ENCODE peak calls at places on chromosomes 3 and 15, in nine cellular contexts. O is AG09309, X is AG04450, T is cardiac fibroblast, C is glutamatergic neuron, L is body of pancreas, F is upper lobe of right lung, H is IMR-90, B is breast epithelium. G is an unnamed sample.

GRCh38 chr3:113234688-113235260 is 23.4 kb downstream of the BOC start:
- DNase-seq in O (no peak), X (no peak), T (peak), C (no peak), L (no peak), F (no peak), H (peak), B (no peak), G (no peak)

GRCh38 chr3:152126260-152126659 is 142.5 kb upstream of the MBNL1 start:
- DNase-seq in O (no peak), X (no peak), T (peak), C (no peak), L (no peak), F (no peak), H (peak), B (no peak), G (no peak)

GRCh38 chr3:112338021-112338726 is 5.2 kb downstream of the CD200 start:
- DNase-seq in O (no peak), X (no peak), T (peak), C (no peak), L (no peak), F (no peak), H (no peak), B (no peak), G (no peak)

GRCh38 chr15:70299931-70300858 is 202.5 kb upstream of the TLE3 start:
- DNase-seq in O (no peak), X (no peak), T (no peak), C (no peak), L (no peak), F (peak), H (no peak), B (no peak), G (no peak)

GRCh38 chr3:102471001-102471400 is 36.2 kb downstream of the ZPLD1 start:
- DNase-seq in O (no peak), X (no peak), T (no peak), C (peak), L (no peak), F (no peak), H (no peak), B (no peak), G (no peak)

GRCh38 chr3:71276531-71276930 is 307.0 kb downstream of the FOXP1 start:
- DNase-seq in O (no peak), X (no peak), T (no peak), C (no peak), L (no peak), F (no peak), H (no peak), B (no peak), G (no peak)

GRCh38 chr15:57720861-57721260 is 14.3 kb downstream of the POLR2M start:
- DNase-seq in O (no peak), X (no peak), T (peak), C (no peak), L (no peak), F (no peak), H (peak), B (no peak), G (no peak)

GRCh38 chr3:113193298-113193697 is 18.1 kb upstream of the BOC start:
- DNase-seq in O (no peak), X (no peak), T (no peak), C (no peak), L (no peak), F (no peak), H (no peak), B (no peak), G (no peak)

GRCh38 chr15:62857411-62857853 is 185.1 kb upstream of the TPM1 start:
- DNase-seq in O (no peak), X (no peak), T (no peak), C (no peak), L (no peak), F (no peak), H (no peak), B (no peak), G (no peak)

GRCh38 chr15:29034593-29035364 is 149.0 kb downstream of the APBA2 start:
- DNase-seq in O (no peak), X (no peak), T (no peak), C (no peak), L (no peak), F (no peak), H (no peak), B (no peak), G (no peak)

GRCh38 chr15:60798821-60799220 is 319.9 kb upstream of the ICE2 start:
- DNase-seq in O (peak), X (peak), T (peak), C (no peak), L (peak), F (no peak), H (peak), B (no peak), G (no peak)

GRCh38 chr15:96342143-96342466 is 11.6 kb downstream of the NR2F2 start:
- DNase-seq in O (no peak), X (no peak), T (no peak), C (no peak), L (peak), F (no peak), H (no peak), B (no peak), G (no peak)

GRCh38 chr3:64003589-64003988 is 19.7 kb downstream of the PSMD6 start:
- DNase-seq in O (no peak), X (no peak), T (no peak), C (no peak), L (no peak), F (no peak), H (no peak), B (no peak), G (no peak)

GRCh38 chr15:27183182-27183581 is 212.2 kb downstream of the GABRG3 start:
- DNase-seq in O (no peak), X (no peak), T (no peak), C (no peak), L (no peak), F (no peak), H (no peak), B (no peak), G (no peak)

GRCh38 chr3:168803536-168803935 is 707.8 kb upstream of the GOLIM4 start:
- DNase-seq in O (no peak), X (no peak), T (peak), C (no peak), L (no peak), F (no peak), H (peak), B (no peak), G (no peak)

DNA sequence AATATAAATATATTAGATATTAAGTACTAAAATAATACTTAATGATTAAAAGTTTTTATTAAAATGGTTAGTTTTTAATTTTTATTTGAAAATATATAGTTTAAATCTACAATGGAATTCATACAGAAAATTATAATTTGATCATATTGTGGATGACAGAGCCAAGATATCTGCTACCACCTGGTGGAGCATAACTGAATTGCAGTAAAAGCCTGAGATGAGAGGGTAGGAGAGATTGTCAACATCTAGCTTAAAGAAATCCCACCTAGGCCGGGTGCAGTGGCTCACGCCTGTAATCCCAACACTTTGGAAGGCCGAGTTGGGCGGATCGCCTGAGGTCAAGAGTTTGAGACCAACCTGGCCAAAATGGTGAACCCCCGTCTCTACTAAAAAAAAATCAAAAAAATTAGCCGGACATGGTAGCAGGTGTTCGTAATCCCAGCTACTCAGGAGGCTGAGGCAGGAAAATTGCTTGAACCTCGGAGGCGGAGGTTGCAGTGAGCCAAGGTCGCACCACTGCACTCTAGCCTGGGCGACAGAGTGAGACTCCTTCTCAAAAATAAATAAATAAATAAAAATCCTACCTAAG is 25.1 kb upstream of the CSTA start:
- DNase-seq in O (no peak), X (no peak), T (peak), C (no peak), L (peak), F (no peak), H (peak), B (no peak), G (peak)
- TF ChIP-seq CTCF in O (peak), X (peak), T (peak), C (peak), L (peak), F (peak), H (peak), B (no peak), G (peak)

GRCh38 chr3:150068440-150069157 is 97.9 kb upstream of the PFN2 start:
- DNase-seq in O (no peak), X (no peak), T (no peak), C (no peak), L (no peak), F (no peak), H (no peak), B (no peak), G (no peak)
- TF ChIP-seq CTCF in O (no peak), X (no peak), T (no peak), C (no peak), L (no peak), F (no peak), H (no peak), B (no peak), G (no peak)

GRCh38 chr3:100090669-100091005 is 23.7 kb downstream of the FILIP1L start:
- DNase-seq in O (no peak), X (no peak), T (no peak), C (no peak), L (no peak), F (no peak), H (no peak), B (no peak), G (no peak)
- TF ChIP-seq CTCF in O (no peak), X (no peak), T (no peak), C (no peak), L (peak), F (no peak), H (no peak), B (no peak), G (no peak)

GRCh38 chr15:65286704-65287514 is at the start of gene PARP16:
- DNase-seq in O (no peak), X (peak), T (peak), C (peak), L (peak), F (peak), H (peak), B (peak), G (peak)
- TF ChIP-seq CTCF in O (peak), X (peak), T (no peak), C (no peak), L (peak), F (peak), H (peak), B (no peak), G (peak)

GRCh38 chr3:48765376-48765775 is 48.4 kb upstream of the IP6K2 start:
- DNase-seq in O (no peak), X (no peak), T (peak), C (no peak), L (peak), F (no peak), H (no peak), B (no peak), G (no peak)
- TF ChIP-seq CTCF in O (peak), X (peak), T (no peak), C (no peak), L (no peak), F (no peak), H (peak), B (no peak), G (peak)

GRCh38 chr3:100603449-100603848 is 6.0 kb upstream of the ADGRG7 start:
- DNase-seq in O (no peak), X (no peak), T (peak), C (no peak), L (peak), F (no peak), H (peak), B (no peak), G (no peak)

GRCh38 chr3:100606894-100607512 is 2.4 kb upstream of the ADGRG7 start:
- DNase-seq in O (no peak), X (no peak), T (no peak), C (no peak), L (no peak), F (no peak), H (no peak), B (no peak), G (no peak)

GRCh38 chr3:100602506-100603444 is 6.6 kb upstream of the ADGRG7 start:
- DNase-seq in O (no peak), X (no peak), T (peak), C (no peak), L (no peak), F (no peak), H (peak), B (no peak), G (no peak)

GRCh38 chr3:100609305-100609704 is at the start of gene ADGRG7:
- DNase-seq in O (no peak), X (no peak), T (no peak), C (no peak), L (no peak), F (no peak), H (no peak), B (no peak), G (no peak)

GRCh38 chr3:100605358-100605757 is 4.0 kb upstream of the ADGRG7 start:
- DNase-seq in O (no peak), X (no peak), T (no peak), C (no peak), L (no peak), F (no peak), H (no peak), B (no peak), G (no peak)
- TF ChIP-seq CTCF in O (no peak), X (no peak), T (no peak), C (no peak), L (no peak), F (no peak), H (no peak), B (no peak), G (no peak)

GRCh38 chr3:15148614-15149013 is 49.7 kb upstream of the RBSN start:
- DNase-seq in O (no peak), X (no peak), T (no peak), C (peak), L (peak), F (no peak), H (no peak), B (no peak), G (no peak)
- TF ChIP-seq CTCF in O (no peak), X (peak), T (no peak), C (no peak), L (no peak), F (no peak), H (no peak), B (no peak), G (no peak)

GRCh38 chr15:34038404-34039179 is 412 bp downstream of the AVEN start:
- DNase-seq in O (no peak), X (no peak), T (peak), C (peak), L (peak), F (peak), H (peak), B (no peak), G (peak)
- TF ChIP-seq CTCF in O (no peak), X (no peak), T (no peak), C (no peak), L (no peak), F (no peak), H (no peak), B (no peak), G (no peak)

GRCh38 chr3:51391566-51392300 is 648 bp downstream of the RBM15B start:
- DNase-seq in O (no peak), X (no peak), T (peak), C (peak), L (peak), F (peak), H (peak), B (no peak), G (no peak)

GRCh38 chr3:51389423-51390183 is 1.5 kb upstream of the RBM15B start:
- DNase-seq in O (no peak), X (no peak), T (peak), C (peak), L (peak), F (peak), H (peak), B (no peak), G (peak)

GRCh38 chr3:51390186-51390585 is 899 bp upstream of the RBM15B start:
- DNase-seq in O (no peak), X (no peak), T (no peak), C (no peak), L (no peak), F (no peak), H (no peak), B (no peak), G (no peak)

GRCh38 chr3:51391075-51391565 is at the start of gene RBM15B:
- DNase-seq in O (peak), X (peak), T (peak), C (peak), L (peak), F (peak), H (peak), B (peak), G (peak)

DNA sequence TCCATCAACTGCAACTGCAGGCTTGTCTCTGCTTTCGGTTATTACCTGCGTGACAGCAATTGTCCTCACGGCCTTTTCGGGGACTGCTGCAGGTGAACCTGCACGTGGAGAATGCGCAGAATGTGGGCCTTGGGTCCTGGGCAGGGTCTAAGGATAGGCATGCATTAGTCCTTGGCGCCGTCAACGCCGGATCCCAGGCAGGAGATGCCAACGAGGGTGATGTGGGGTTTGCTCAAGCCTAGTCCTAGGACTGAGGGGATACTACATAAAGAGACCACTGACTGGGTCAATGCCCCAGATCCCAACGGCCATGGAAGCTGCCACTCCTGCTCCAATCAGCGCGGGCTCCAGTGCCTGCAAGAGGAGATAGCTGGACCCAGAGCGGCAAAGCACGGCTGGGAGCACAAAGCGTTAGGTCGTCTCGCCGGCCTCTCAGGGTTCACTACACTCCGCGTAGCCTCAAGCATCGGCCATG is 448 bp upstream of the RBM15B start:
- DNase-seq in O (no peak), X (no peak), T (no peak), C (no peak), L (no peak), F (no peak), H (no peak), B (no peak), G (no peak)
- TF ChIP-seq CTCF in O (no peak), X (peak), T (no peak), C (peak), L (no peak), F (no peak), H (no peak), B (peak), G (no peak)

DNA sequence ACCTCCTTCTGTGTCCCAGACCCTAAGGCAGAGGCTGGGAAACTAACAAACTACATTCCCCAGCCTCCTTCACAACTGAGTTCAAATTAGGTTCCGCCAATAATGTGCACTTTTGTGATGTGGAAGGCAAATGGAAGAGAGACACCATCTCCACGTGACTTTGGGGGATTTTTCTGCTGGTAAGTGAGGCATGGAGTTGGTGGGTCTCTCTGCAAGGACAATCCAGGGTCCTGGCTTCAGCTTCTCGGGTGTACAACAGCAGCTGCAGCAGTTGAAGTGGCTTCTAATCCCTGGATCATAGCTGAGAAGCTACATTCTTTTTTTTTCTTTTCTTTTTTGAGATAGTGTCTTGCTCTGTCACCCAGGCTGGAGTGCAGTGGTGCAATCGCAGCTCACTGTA is 58.9 kb upstream of the GATA2 start:
- DNase-seq in O (no peak), X (no peak), T (no peak), C (no peak), L (no peak), F (no peak), H (no peak), B (no peak), G (no peak)
- TF ChIP-seq CTCF in O (no peak), X (no peak), T (no peak), C (no peak), L (no peak), F (no peak), H (no peak), B (no peak), G (no peak)